ENCODE peak calls at places on chromosomes 11 and 22, in six cellular contexts. Y, P, Z, R, S and H are unnamed samples.

GRCh38 chr11:27718346-27718852 is 18.1 kb upstream of the BDNF start:
- DNase-seq in Y (peak), P (peak), Z (no peak), R (no peak), S (no peak), H (no peak)

GRCh38 chr11:104713366-104713765 is 184.9 kb downstream of the CASP12 start:
- DNase-seq in Y (no peak), P (no peak), Z (no peak), R (no peak), S (no peak), H (no peak)

GRCh38 chr22:19605508-19606331 is 81.5 kb upstream of the CLDN5 start:
- DNase-seq in Y (no peak), P (no peak), Z (no peak), R (no peak), S (no peak), H (no peak)

GRCh38 chr22:39367040-39367439 is 17.2 kb downstream of the SYNGR1 start:
- DNase-seq in Y (no peak), P (no peak), Z (no peak), R (no peak), S (no peak), H (no peak)

GRCh38 chr11:94586546-94586945 is 19.4 kb downstream of the PIWIL4 start:
- DNase-seq in Y (no peak), P (no peak), Z (no peak), R (no peak), S (no peak), H (no peak)

GRCh38 chr11:833114-833791 is 501 bp downstream of the CD151 start:
- DNase-seq in Y (no peak), P (no peak), Z (no peak), R (no peak), S (peak), H (peak)

GRCh38 chr11:88508558-88508807 is 170.9 kb upstream of the CTSC start:
- DNase-seq in Y (no peak), P (no peak), Z (no peak), R (no peak), S (no peak), H (peak)

GRCh38 chr22:16717699-16718558 is 107.3 kb downstream of the XKR3 start:
- DNase-seq in Y (no peak), P (peak), Z (no peak), R (no peak), S (no peak), H (no peak)

GRCh38 chr22:22103078-22103593 is 120.5 kb upstream of the TOP3B start:
- DNase-seq in Y (peak), P (no peak), Z (no peak), R (no peak), S (peak), H (peak)

GRCh38 chr22:17087176-17088131 is 2.7 kb downstream of the IL17RA start:
- DNase-seq in Y (no peak), P (no peak), Z (peak), R (no peak), S (no peak), H (no peak)

DNA sequence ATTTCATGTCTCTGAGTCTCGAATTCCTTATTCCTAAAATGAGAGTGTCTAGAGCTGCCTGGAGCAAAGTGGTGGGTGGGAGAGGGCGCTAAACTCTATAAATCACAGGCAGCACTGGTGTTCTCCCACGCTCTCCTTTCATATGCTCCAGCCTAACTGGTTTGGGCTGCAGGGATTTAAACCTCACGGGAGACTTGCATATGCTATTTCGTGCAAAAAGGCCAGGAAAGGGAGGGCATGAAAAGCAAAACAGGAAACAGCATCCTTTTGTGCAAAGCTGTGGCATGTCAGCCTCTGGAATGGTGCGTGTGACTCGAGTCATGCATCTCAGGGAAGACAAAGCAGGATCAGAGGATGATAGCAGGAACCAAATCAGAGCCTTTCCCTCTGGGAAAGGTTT is 46.5 kb upstream of the YWHAH start:
- DNase-seq in Y (no peak), P (peak), Z (no peak), R (no peak), S (no peak), H (no peak)
- TF ChIP-seq ZNF274 in Y (no peak), P (no peak), Z (no peak), R (no peak), S (no peak), H (no peak)

GRCh38 chr11:36363361-36364272 is 67.5 kb downstream of the PRR5L start:
- DNase-seq in Y (no peak), P (no peak), Z (no peak), R (no peak), S (no peak), H (no peak)
- TF ChIP-seq ZNF274 in Y (no peak), P (no peak), Z (no peak), R (no peak), S (no peak), H (no peak)

DNA sequence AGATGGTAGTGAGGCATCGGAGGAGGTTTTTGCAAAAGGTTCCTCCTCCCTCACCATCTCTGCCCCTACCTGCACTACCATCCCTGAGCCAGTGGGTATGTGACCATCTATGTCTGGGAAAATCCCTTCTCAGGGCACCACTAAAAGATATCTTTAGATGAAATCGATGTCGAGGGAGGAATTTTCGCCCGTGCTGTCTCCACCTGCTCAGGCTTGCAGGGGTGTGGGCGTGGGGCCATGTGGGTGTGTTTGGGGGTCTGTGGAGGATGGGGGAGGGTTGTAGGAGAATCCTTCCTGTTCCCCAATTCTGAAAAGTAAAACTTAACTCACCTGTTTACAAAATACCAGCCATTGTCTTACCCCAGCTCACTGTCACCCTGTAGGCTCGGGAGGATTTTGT is 12.4 kb downstream of the MPPED1 start:
- DNase-seq in Y (no peak), P (no peak), Z (no peak), R (no peak), S (no peak), H (no peak)
- TF ChIP-seq ZNF274 in Y (no peak), P (no peak), Z (no peak), R (no peak), S (no peak), H (no peak)

DNA sequence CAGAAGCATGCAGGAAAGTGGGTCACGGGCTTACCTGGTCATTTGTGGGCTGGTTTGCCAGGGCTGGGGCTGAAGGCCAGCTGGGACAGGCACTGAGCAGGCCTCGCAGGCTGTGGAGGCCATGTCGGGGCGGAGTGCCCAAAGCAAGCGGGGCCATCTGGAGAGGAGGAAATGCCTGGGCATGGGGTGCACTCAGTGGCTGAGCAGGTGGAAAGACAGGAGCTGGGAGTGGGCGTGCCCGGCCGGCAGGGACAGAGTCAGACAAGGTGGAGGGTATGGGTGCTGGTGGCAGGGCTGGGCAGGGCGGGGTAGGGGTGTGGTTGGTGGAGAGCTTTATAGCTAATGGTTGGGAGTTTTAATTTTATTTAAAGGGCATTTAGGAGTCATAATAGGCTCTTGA is 27.4 kb downstream of the DAGLA start:
- DNase-seq in Y (no peak), P (no peak), Z (no peak), R (no peak), S (no peak), H (no peak)
- TF ChIP-seq ZNF274 in Y (no peak), P (no peak), Z (no peak), R (no peak), S (no peak), H (no peak)

GRCh38 chr11:10092426-10092825 is 201.6 kb downstream of the SBF2 start:
- DNase-seq in Y (no peak), P (no peak), Z (no peak), R (no peak), S (no peak), H (no peak)

GRCh38 chr11:10087621-10088225 is 206.3 kb downstream of the SBF2 start:
- DNase-seq in Y (no peak), P (no peak), Z (no peak), R (no peak), S (no peak), H (no peak)

GRCh38 chr11:10091314-10092045 is 202.5 kb downstream of the SBF2 start:
- DNase-seq in Y (no peak), P (no peak), Z (no peak), R (no peak), S (no peak), H (no peak)

DNA sequence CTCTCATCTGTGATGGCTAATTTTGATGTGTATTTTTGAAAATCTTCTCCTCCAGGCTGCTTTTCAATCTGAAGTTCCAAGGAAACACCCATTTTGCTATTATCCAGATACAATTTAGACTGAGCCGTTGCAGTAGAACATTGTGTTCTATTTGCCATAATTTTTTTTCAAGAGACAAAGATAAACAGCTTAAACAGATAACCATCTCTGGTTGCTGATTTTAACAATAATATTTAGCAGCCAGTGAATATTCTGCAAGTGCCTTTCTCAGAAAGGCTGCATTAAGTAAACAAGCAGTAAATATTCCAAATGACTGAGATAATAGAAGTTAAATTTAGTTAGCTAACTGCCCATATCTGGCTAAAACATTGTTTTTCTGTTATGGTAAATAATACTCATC is 206.8 kb downstream of the SBF2 start:
- DNase-seq in Y (no peak), P (no peak), Z (no peak), R (no peak), S (no peak), H (no peak)
- TF ChIP-seq ZNF274 in Y (no peak), P (no peak), Z (no peak), R (no peak), S (no peak), H (no peak)

DNA sequence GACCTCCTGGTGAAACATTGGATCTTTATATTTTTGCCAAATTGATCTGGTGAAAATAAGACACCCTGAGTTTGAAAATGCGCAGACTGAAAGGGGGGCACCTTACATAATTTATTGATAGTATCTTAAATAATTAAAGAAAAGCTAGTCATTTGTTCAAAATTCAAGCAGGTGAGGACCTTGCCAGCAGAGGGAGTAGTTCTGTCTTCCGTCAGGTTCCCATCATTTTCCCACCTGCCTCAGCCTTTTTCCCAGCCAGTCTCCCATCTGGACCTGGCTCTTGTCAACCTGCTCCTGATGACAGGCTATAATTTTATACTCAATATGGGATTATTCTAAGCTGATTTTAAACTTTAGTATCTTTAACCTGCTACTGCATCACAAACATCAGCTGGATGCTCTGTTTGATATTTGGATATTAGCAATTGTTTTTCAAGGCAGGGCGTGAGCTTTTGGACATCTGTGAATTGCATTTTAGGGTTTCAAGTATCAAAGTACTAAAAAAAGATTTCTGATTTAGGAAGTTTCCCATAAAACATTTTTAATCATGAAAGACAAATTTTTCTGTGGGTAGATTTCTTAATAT is 132.0 kb downstream of the ELP4 start:
- DNase-seq in Y (peak), P (peak), Z (no peak), R (peak), S (peak), H (peak)
- TF ChIP-seq ZNF274 in Y (no peak), P (no peak), Z (no peak), R (no peak), S (no peak), H (no peak)

DNA sequence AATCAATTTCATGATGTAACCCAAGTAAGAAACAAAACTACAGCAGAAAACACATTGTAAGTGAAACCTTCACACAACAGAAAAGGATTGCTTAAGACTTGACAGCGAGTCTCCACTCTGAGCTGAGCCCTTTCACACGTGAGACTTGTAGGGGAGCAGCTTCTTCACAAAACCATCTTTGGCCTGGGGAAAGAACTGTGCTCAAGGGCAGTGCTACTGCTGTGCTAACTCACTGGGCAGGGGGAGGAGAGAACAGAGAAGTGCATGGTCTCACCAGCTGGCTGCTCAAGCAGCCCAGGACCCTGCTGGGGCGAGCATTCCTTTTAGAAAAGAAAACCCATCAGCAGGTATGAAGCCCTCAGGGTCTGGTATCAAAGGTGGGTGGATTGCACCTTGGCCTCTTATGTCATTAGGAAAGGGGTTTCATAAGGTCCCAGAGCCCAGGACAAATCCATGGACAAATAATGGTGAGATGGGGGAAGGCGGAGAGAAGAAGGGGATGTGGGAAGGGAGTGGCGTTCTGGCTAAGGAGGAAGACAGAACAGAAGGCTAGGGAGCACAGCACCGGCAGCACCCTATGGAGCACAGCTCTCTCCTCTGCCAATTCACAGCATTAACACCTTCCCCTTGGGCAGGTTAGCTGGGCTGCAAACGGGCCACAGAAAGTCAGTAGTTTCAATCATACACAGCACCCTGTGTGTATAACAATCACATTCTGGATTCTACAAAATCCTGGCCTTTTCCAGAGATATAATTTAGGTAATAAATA is 20.7 kb upstream of the RAPSN start:
- DNase-seq in Y (no peak), P (no peak), Z (no peak), R (no peak), S (no peak), H (no peak)
- TF ChIP-seq ZNF274 in Y (no peak), P (no peak), Z (no peak), R (no peak), S (no peak), H (no peak)

GRCh38 chr22:27383896-27384295 is 417.7 kb downstream of the MN1 start:
- DNase-seq in Y (no peak), P (no peak), Z (no peak), R (no peak), S (no peak), H (no peak)

GRCh38 chr22:27381960-27382742 is 419.4 kb downstream of the MN1 start:
- DNase-seq in Y (no peak), P (no peak), Z (no peak), R (no peak), S (no peak), H (no peak)

GRCh38 chr22:27382947-27383346 is 418.6 kb downstream of the MN1 start:
- DNase-seq in Y (no peak), P (no peak), Z (no peak), R (no peak), S (no peak), H (no peak)

GRCh38 chr22:27380826-27381225 is 420.7 kb downstream of the MN1 start:
- DNase-seq in Y (no peak), P (no peak), Z (no peak), R (no peak), S (no peak), H (no peak)

DNA sequence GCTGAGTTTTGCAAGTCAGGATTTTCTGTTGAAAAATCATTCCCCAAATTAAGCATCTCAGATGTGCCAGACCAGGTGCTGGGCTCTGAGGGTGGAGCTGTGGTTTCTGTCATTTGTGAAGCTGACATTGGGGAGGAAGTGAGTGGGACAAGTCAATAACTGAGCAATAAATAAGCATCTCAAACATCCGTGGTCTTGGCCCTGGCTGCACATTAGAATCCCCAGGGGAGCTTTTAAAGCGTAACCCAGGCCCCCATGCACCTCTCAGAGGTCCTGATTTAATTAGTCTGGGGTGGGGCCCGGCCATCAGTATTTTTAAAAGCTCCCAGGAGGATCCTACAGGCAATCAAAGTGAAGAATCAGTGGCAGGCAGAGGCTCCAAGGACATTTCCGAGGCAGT is 420.0 kb downstream of the MN1 start:
- DNase-seq in Y (no peak), P (no peak), Z (no peak), R (no peak), S (no peak), H (no peak)
- TF ChIP-seq ZNF274 in Y (no peak), P (no peak), Z (no peak), R (no peak), S (no peak), H (no peak)

GRCh38 chr11:131195801-131196517 is 174.5 kb upstream of the NTM start:
- DNase-seq in Y (no peak), P (no peak), Z (no peak), R (no peak), S (no peak), H (no peak)
- TF ChIP-seq ZNF274 in Y (no peak), P (no peak), Z (no peak), R (no peak), S (no peak), H (no peak)

DNA sequence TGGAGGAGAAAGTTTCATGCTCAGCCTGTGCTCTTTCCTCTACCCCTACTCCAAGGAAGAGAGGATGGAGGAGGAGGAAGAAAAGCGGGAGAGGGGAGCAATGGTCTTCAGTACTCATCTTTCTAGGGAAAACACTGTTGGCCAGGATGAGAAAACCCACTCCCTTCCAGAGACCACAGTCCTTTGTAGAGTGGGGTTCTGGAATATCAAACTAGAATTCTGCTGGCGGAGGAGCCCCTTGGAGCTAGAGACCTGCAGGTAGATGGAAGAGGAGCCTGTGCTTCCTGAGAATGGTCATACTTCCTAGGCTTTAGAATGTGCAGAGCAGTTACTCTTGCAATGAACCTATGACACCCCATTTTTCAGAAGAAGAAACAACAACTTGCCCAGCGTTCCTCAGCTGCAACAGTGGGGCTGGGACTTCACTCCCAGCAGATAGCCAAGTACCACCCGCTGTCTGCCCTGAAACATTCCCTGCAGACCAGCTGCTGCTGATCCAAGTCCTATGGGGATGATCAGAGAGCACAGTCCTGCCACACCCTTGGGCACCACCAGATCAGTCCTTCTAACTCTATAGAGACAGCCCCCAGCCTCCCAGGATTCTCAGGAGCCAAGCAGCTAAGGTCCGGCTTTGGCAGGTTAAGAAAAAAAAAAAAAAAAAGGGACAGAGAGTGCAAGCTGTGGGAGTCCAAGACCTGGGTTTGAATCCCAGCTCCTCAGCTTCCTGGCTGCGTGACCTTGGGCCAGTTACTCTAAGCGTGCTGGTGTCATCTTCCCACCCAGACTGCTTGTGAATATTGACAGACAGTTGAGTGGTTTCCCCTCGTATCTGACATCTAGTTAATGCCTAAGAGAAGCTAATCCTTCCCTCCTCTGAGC is 664 bp downstream of the PTGDR2 start:
- DNase-seq in Y (no peak), P (no peak), Z (no peak), R (no peak), S (peak), H (no peak)
- TF ChIP-seq ZNF274 in Y (no peak), P (no peak), Z (no peak), R (no peak), S (no peak), H (no peak)